ENCODE peak calls at places on chromosomes 4 and X, in eight cellular contexts. K is cardiac muscle cell, I is NCI-H748 treated with DMSO at 0.1 percent for 48 hours, O is GDM1, V is suprapubic skin, E is NCI-H69, L is glutamatergic neuron, B is pancreas. A is an unnamed sample.

GRCh38 chrX:105822138-105823091 is at the start of gene NRK:
- DNase-seq in V (peak; percentile 34), B (peak; percentile 59), K (peak; percentile 45), O (no peak), E (no peak), I (no peak), L (peak; percentile 31), A (peak; percentile 4)

GRCh38 chr4:10589808-10590207 is 94.8 kb downstream of the CLNK start:
- DNase-seq in L (no peak), K (no peak), B (no peak), E (no peak), I (no peak), O (no peak), V (no peak), A (no peak)

GRCh38 chrX:7316280-7316679 is 168.3 kb upstream of the PUDP start:
- DNase-seq in V (no peak), O (no peak), K (no peak), I (no peak), L (no peak), B (no peak), E (no peak), A (no peak)

GRCh38 chrX:31293409-31293808 is 221.6 kb upstream of the FTHL17 start:
- DNase-seq in B (no peak), V (no peak), E (no peak), I (no peak), K (no peak), O (no peak), L (no peak), A (peak; percentile 8)

GRCh38 chr4:186297013-186297645 is 31.1 kb downstream of the F11 start:
- DNase-seq in L (no peak), O (no peak), K (peak; percentile 60), I (no peak), B (no peak), E (peak; percentile 23), V (no peak), A (peak; percentile 74)

GRCh38 chr4:81747242-81747930 is 275.7 kb upstream of the RASGEF1B start:
- DNase-seq in K (no peak), L (no peak), E (peak; percentile 6), V (no peak), I (no peak), B (no peak), O (peak; percentile 28), A (no peak)

GRCh38 chrX:30488092-30488491 is 89.5 kb downstream of the TASL start:
- DNase-seq in I (peak; percentile 1), L (no peak), E (no peak), O (no peak), K (peak; percentile 18), B (no peak), V (no peak), A (peak; percentile 27)

GRCh38 chr4:4819213-4819606 is 40.3 kb upstream of the MSX1 start:
- DNase-seq in I (no peak), L (no peak), K (no peak), E (no peak), V (no peak), O (no peak), B (no peak), A (no peak)

GRCh38 chr4:7963691-7964090 is 24.0 kb upstream of the AFAP1 start:
- DNase-seq in E (no peak), O (no peak), K (no peak), B (no peak), L (no peak), V (no peak), I (no peak), A (no peak)

GRCh38 chrX:72269671-72270251 is 7.3 kb downstream of the RPS4X start:
- DNase-seq in O (no peak), I (no peak), B (no peak), L (no peak), E (no peak), V (no peak), K (no peak), A (no peak)

GRCh38 chr4:139279723-139280620 is at the start of gene MGARP:
- DNase-seq in V (no peak), K (peak; percentile 51), E (peak; percentile 56), I (peak; percentile 17), B (peak; percentile 63), O (no peak), L (peak; percentile 64), A (peak; percentile 54)

GRCh38 chr4:172680701-172681100 is 487.9 kb upstream of the GALNT7 start:
- DNase-seq in K (no peak), O (no peak), E (no peak), B (no peak), V (no peak), I (no peak), L (no peak), A (no peak)

GRCh38 chrX:39633293-39633692 is 464.5 kb downstream of the BCOR start:
- DNase-seq in O (peak; percentile 73), I (no peak), L (peak; percentile 49), K (no peak), V (no peak), E (peak; percentile 4), B (no peak), A (no peak)

GRCh38 chr4:88285235-88285505 is 809 bp upstream of the PPM1K start:
- DNase-seq in O (no peak), E (no peak), B (no peak), K (no peak), L (no peak), I (no peak), V (no peak), A (no peak)

GRCh38 chr4:149050840-149051239 is 608.6 kb upstream of the NR3C2 start:
- DNase-seq in O (no peak), I (no peak), E (no peak), K (no peak), B (no peak), L (no peak), V (no peak), A (no peak)

GRCh38 chrX:77014655-77015377 is 432.4 kb upstream of the FGF16 start:
- DNase-seq in O (no peak), V (no peak), E (peak; percentile 0), L (peak; percentile 56), B (no peak), I (peak; percentile 73), K (peak; percentile 60), A (no peak)

GRCh38 chr4:8675383-8675782 is 82.8 kb downstream of the CPZ start:
- DNase-seq in I (no peak), K (peak; percentile 85), B (no peak), E (no peak), O (no peak), L (no peak), V (no peak), A (no peak)

GRCh38 chr4:18518098-18518497 is 496.5 kb upstream of the LCORL start:
- DNase-seq in E (peak; percentile 86), L (no peak), K (no peak), B (no peak), I (no peak), O (no peak), V (no peak), A (no peak)

A was measured in GM13976.